ENCODE peak calls at places on chromosome 5, in ten cellular contexts. R is esophagus muscularis mucosa, B is neuronal stem cell, H is cardiac fibroblast, K is AG04450, P is adrenal gland, Q is astrocyte of the spinal cord, X is neural progenitor cell, E is A549, N is fibroblast of lung. C is an unnamed sample.

GRCh38 chr5:42767491-42768105 is 11.0 kb downstream of the CCDC152 start:
- DNase-seq in R (no peak), B (no peak), H (peak; percentile 65), K (no peak), P (no peak), Q (peak; percentile 44), X (peak; percentile 34), E (no peak), N (peak; percentile 59), C (peak; percentile 39)

GRCh38 chr5:135451581-135452360 is at the start of gene TIFAB:
- DNase-seq in R (no peak), B (no peak), H (no peak), K (no peak), P (no peak), Q (no peak), X (no peak), E (no peak), N (no peak), C (no peak)

GRCh38 chr5:19676895-19677294 is 311.1 kb downstream of the CDH18 start:
- DNase-seq in R (no peak), B (no peak), H (peak; percentile 2), K (no peak), P (no peak), Q (peak; percentile 25), X (no peak), E (no peak), N (no peak), C (no peak)

GRCh38 chr5:149724130-149724850 is 5.8 kb upstream of the PPARGC1B start:
- DNase-seq in R (peak; percentile 57), B (no peak), H (no peak), K (no peak), P (no peak), Q (no peak), X (no peak), E (no peak), N (no peak), C (no peak)

GRCh38 chr5:159155960-159156359 is 53.4 kb downstream of the RNF145 start:
- DNase-seq in R (no peak), B (no peak), H (no peak), K (no peak), P (no peak), Q (no peak), X (no peak), E (no peak), N (no peak), C (no peak)

GRCh38 chr5:90529939-90530677 is 724 bp upstream of the LYSMD3 start:
- DNase-seq in R (no peak), B (peak; percentile 59), H (peak; percentile 90), K (peak; percentile 52), P (peak; percentile 73), Q (peak; percentile 82), X (peak; percentile 85), E (peak; percentile 78), N (peak; percentile 84), C (peak; percentile 79)

GRCh38 chr5:151661096-151661495 is 25.6 kb downstream of the SPARC start:
- DNase-seq in R (no peak), B (no peak), H (no peak), K (no peak), P (no peak), Q (no peak), X (no peak), E (no peak), N (no peak), C (no peak)

GRCh38 chr5:172364773-172365172 is 81.2 kb upstream of the UBTD2 start:
- DNase-seq in R (no peak), B (no peak), H (no peak), K (no peak), P (no peak), Q (no peak), X (no peak), E (no peak), N (no peak), C (no peak)

GRCh38 chr5:102715405-102715804 is 39.7 kb upstream of the PAM start:
- DNase-seq in R (no peak), B (no peak), H (peak; percentile 96), K (peak; percentile 53), P (peak; percentile 37), Q (peak; percentile 72), X (no peak), E (no peak), N (peak; percentile 88), C (peak; percentile 77)

GRCh38 chr5:73120222-73121108 is at the start of gene TMEM171:
- DNase-seq in R (no peak), B (peak; percentile 48), H (peak; percentile 61), K (no peak), P (peak; percentile 22), Q (peak; percentile 37), X (peak; percentile 87), E (peak; percentile 54), N (peak; percentile 14), C (peak; percentile 37)

GRCh38 chr5:9841516-9841915 is 211.4 kb upstream of the TAS2R1 start:
- DNase-seq in R (no peak), B (no peak), H (no peak), K (no peak), P (no peak), Q (no peak), X (no peak), E (no peak), N (no peak), C (no peak)

GRCh38 chr5:81755320-81755719 is 4.4 kb upstream of the SSBP2 start:
- DNase-seq in R (no peak), B (no peak), H (peak; percentile 95), K (peak; percentile 56), P (peak; percentile 48), Q (peak; percentile 87), X (peak; percentile 53), E (peak; percentile 80), N (peak; percentile 79), C (peak; percentile 64)

GRCh38 chr5:37722236-37723146 is 117.3 kb downstream of the GDNF start:
- DNase-seq in R (no peak), B (peak; percentile 20), H (peak; percentile 97), K (peak; percentile 65), P (no peak), Q (peak; percentile 98), X (no peak), E (peak; percentile 5), N (peak; percentile 92), C (peak; percentile 14)

GRCh38 chr5:151895660-151896040 is 29.0 kb downstream of the GLRA1 start:
- DNase-seq in R (no peak), B (no peak), H (no peak), K (no peak), P (no peak), Q (no peak), X (no peak), E (no peak), N (no peak), C (no peak)

GRCh38 chr5:109242518-109242917 is 167.3 kb downstream of the PJA2 start:
- DNase-seq in R (no peak), B (no peak), H (no peak), K (no peak), P (no peak), Q (peak; percentile 14), X (no peak), E (no peak), N (no peak), C (no peak)

GRCh38 chr5:59126665-59127354 is 543.9 kb downstream of the RAB3C start:
- DNase-seq in R (no peak), B (no peak), H (peak; percentile 55), K (no peak), P (no peak), Q (peak; percentile 50), X (no peak), E (no peak), N (peak; percentile 79), C (peak; percentile 41)
- H3K4me3 ChIP-seq in R (peak overlapping the region; percentile 58), B (peak overlapping the region; percentile 38), H (peak overlapping the region; percentile 26), K (peak overlapping the region; percentile 42), P (no peak overlapping the region), Q (peak overlapping the region; percentile 26), X (peak overlapping the region; percentile 36), E (peak overlapping the region; percentile 0), N (peak overlapping the region; percentile 44), C (no peak overlapping the region)

DNA sequence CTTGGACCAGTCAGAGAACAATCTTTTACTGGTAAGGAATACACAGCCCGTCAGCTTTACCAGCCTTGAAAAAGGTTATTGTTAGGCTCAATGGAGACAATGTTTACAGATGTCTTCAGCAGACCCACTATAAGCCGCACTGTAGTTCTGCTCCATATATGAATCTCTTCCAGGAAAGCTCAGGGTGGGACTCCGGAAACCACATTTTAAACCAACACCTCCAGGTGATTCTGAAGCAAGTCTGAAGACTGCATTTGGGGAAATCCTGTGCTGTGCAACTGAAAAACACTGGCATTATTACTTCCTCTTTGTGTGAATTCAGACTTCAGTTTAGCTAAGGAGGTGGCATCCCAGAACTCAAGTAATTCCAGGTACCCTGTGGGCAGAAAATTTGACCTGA is 3.5 kb downstream of the GZMK start:
- DNase-seq in R (no peak), B (no peak), H (no peak), K (no peak), P (no peak), Q (no peak), X (no peak), E (no peak), N (no peak), C (no peak)
- H3K4me3 ChIP-seq in R (no peak overlapping the region), B (no peak overlapping the region), H (no peak overlapping the region), K (no peak overlapping the region), P (no peak overlapping the region), Q (no peak overlapping the region), X (no peak overlapping the region), E (no peak overlapping the region), N (no peak overlapping the region), C (no peak overlapping the region)

GRCh38 chr5:177432143-177432904 is 5.8 kb downstream of the GRK6 start:
- DNase-seq in R (no peak), B (no peak), H (no peak), K (no peak), P (no peak), Q (no peak), X (no peak), E (no peak), N (no peak), C (no peak)
- H3K4me3 ChIP-seq in R (no peak overlapping the region), B (no peak overlapping the region), H (no peak overlapping the region), K (no peak overlapping the region), P (no peak overlapping the region), Q (no peak overlapping the region), X (no peak overlapping the region), E (no peak overlapping the region), N (no peak overlapping the region), C (no peak overlapping the region)

GRCh38 chr5:80569086-80569960 is 757 bp downstream of the ANKRD34B start:
- DNase-seq in R (no peak), B (peak; percentile 23), H (no peak), K (no peak), P (no peak), Q (no peak), X (peak; percentile 58), E (no peak), N (no peak), C (no peak)

GRCh38 chr5:80568251-80568650 is 1.8 kb downstream of the ANKRD34B start:
- DNase-seq in R (no peak), B (no peak), H (no peak), K (no peak), P (no peak), Q (no peak), X (no peak), E (no peak), N (no peak), C (no peak)

GRCh38 chr5:80573062-80573461 is 3.0 kb upstream of the ANKRD34B start:
- DNase-seq in R (peak; percentile 88), B (no peak), H (no peak), K (no peak), P (no peak), Q (no peak), X (no peak), E (no peak), N (no peak), C (no peak)

GRCh38 chr5:80566711-80567259 is 3.3 kb downstream of the ANKRD34B start:
- DNase-seq in R (no peak), B (no peak), H (no peak), K (no peak), P (no peak), Q (no peak), X (no peak), E (no peak), N (no peak), C (no peak)

GRCh38 chr5:80569961-80570786 is at the start of gene ANKRD34B:
- DNase-seq in R (no peak), B (peak; percentile 42), H (no peak), K (no peak), P (no peak), Q (no peak), X (peak; percentile 82), E (peak; percentile 29), N (no peak), C (peak; percentile 10)
- H3K4me3 ChIP-seq in R (peak within 1 kb of the TSS; percentile 44), B (peak within 1 kb of the TSS; percentile 39), H (peak within 1 kb of the TSS; percentile 39), K (peak within 1 kb of the TSS; percentile 36), P (no peak within 1 kb of the TSS), Q (peak within 1 kb of the TSS; percentile 29), X (peak within 1 kb of the TSS; percentile 58), E (peak within 1 kb of the TSS; percentile 47), N (peak within 1 kb of the TSS; percentile 34), C (peak within 1 kb of the TSS; percentile 26)